ENCODE peak calls at places on chromosomes 12 and 14, in nine cellular contexts. R is aorta, Q is Caco-2, L is ovary, O is DND-41, X is GM23338, F is heart left ventricle, D is right atrium auricular region, H is small intestine. G is an unnamed sample. For H3K4me1 and H3K36me3, the result is how much of the 10 kb centered on the place peaks cover.

GRCh38 chr14:104536942-104537612 is 42.5 kb upstream of the C14orf180 start:
- DNase-seq in R (no peak), Q (no peak), L (no peak), O (no peak), X (no peak), F (peak), D (no peak), H (no peak), G (no peak)

GRCh38 chr14:36721877-36722276 is 60.2 kb downstream of the PAX9 start:
- DNase-seq in R (no peak), Q (no peak), L (no peak), O (no peak), X (no peak), F (no peak), D (no peak), H (no peak), G (no peak)

GRCh38 chr12:47941475-47942326 is 21.7 kb upstream of the TMEM106C start:
- DNase-seq in R (no peak), Q (no peak), L (no peak), O (no peak), X (peak), F (no peak), D (no peak), H (no peak), G (no peak)

GRCh38 chr12:25648460-25648859 is 95.4 kb upstream of the LMNTD1 start:
- DNase-seq in R (no peak), Q (peak), L (no peak), O (no peak), X (peak), F (no peak), D (peak), H (no peak), G (no peak)

GRCh38 chr14:104284636-104285482 is 146.5 kb downstream of the KIF26A start:
- DNase-seq in R (peak), Q (peak), L (peak), O (no peak), X (no peak), F (no peak), D (no peak), H (no peak), G (no peak)

GRCh38 chr14:99780690-99781089 is 12.5 kb upstream of the EML1 start:
- DNase-seq in R (no peak), Q (no peak), L (no peak), O (no peak), X (no peak), F (no peak), D (no peak), H (no peak), G (no peak)

GRCh38 chr12:27142102-27142721 is 59.8 kb upstream of the C12orf71 start:
- DNase-seq in R (no peak), Q (peak), L (peak), O (peak), X (peak), F (peak), D (peak), H (peak), G (peak)

GRCh38 chr14:24331731-24332093 is 3.2 kb downstream of the ADCY4 start:
- DNase-seq in R (peak), Q (no peak), L (no peak), O (no peak), X (no peak), F (no peak), D (no peak), H (no peak), G (no peak)

GRCh38 chr14:85471744-85472143 is 58.2 kb upstream of the FLRT2 start:
- DNase-seq in R (no peak), Q (peak), L (no peak), O (no peak), X (no peak), F (no peak), D (no peak), H (no peak), G (no peak)

GRCh38 chr14:70962935-70963334 is 55.7 kb downstream of the PCNX1 start:
- DNase-seq in R (no peak), Q (no peak), L (no peak), O (no peak), X (no peak), F (no peak), D (no peak), H (no peak), G (no peak)

GRCh38 chr14:63701614-63702291 is 26.1 kb downstream of the SGPP1 start:
- DNase-seq in R (no peak), Q (no peak), L (no peak), O (no peak), X (no peak), F (no peak), D (no peak), H (no peak), G (peak)

GRCh38 chr12:102342281-102343006 is 137.9 kb downstream of the IGF1 start:
- DNase-seq in R (no peak), Q (no peak), L (no peak), O (no peak), X (no peak), F (no peak), D (no peak), H (no peak), G (no peak)

GRCh38 chr14:33457617-33458016 is 493.3 kb downstream of the EGLN3 start:
- DNase-seq in R (no peak), Q (no peak), L (no peak), O (no peak), X (no peak), F (no peak), D (no peak), H (no peak), G (no peak)

GRCh38 chr12:107454431-107454830 is 231.2 kb upstream of the PWP1 start:
- DNase-seq in R (no peak), Q (no peak), L (no peak), O (no peak), X (no peak), F (no peak), D (no peak), H (no peak), G (no peak)

GRCh38 chr12:14290951-14291350 is 74.5 kb upstream of the ATF7IP start:
- DNase-seq in R (no peak), Q (no peak), L (no peak), O (no peak), X (no peak), F (no peak), D (no peak), H (no peak), G (no peak)

GRCh38 chr12:47825239-47825639 is 5.5 kb upstream of the HDAC7 start:
- DNase-seq in R (peak), Q (no peak), L (peak), O (no peak), X (peak), F (peak), D (no peak), H (no peak), G (no peak)

GRCh38 chr14:49895480-49895879 is 2.6 kb downstream of the ARF6 start:
- DNase-seq in R (no peak), Q (no peak), L (no peak), O (no peak), X (no peak), F (no peak), D (no peak), H (no peak), G (no peak)
- H3K4me1 ChIP-seq in R (under half), Q (under half), L (under half), O (half or more), X (under half), F (half or more), D (half or more), H (under half), G (under half)

GRCh38 chr14:65072937-65073336 is 29.4 kb downstream of the MAX start:
- DNase-seq in R (no peak), Q (no peak), L (no peak), O (no peak), X (no peak), F (no peak), D (no peak), H (peak), G (no peak)

GRCh38 chr14:65070710-65071033 is 31.6 kb downstream of the MAX start:
- DNase-seq in R (no peak), Q (no peak), L (no peak), O (no peak), X (no peak), F (no peak), D (no peak), H (peak), G (no peak)

GRCh38 chr14:65072256-65072655 is 30.1 kb downstream of the MAX start:
- DNase-seq in R (no peak), Q (no peak), L (no peak), O (no peak), X (no peak), F (no peak), D (no peak), H (no peak), G (no peak)

GRCh38 chr14:65071544-65071943 is 30.8 kb downstream of the MAX start:
- DNase-seq in R (no peak), Q (no peak), L (no peak), O (no peak), X (no peak), F (no peak), D (no peak), H (no peak), G (no peak)

GRCh38 chr14:65069874-65070709 is 32.2 kb downstream of the MAX start:
- DNase-seq in R (no peak), Q (no peak), L (no peak), O (no peak), X (no peak), F (no peak), D (no peak), H (peak), G (no peak)
- H3K4me3 ChIP-seq in R (no peak), Q (no peak), L (no peak), O (no peak), X (no peak), F (no peak), D (no peak), H (peak), G (no peak)

GRCh38 chr12:109448707-109449390 is 28.3 kb downstream of the KCTD10 start:
- DNase-seq in R (no peak), Q (no peak), L (no peak), O (no peak), X (no peak), F (no peak), D (no peak), H (no peak), G (no peak)
- H3K36me3 ChIP-seq in R (under half), Q (under half), L (under half), O (half or more), X (under half), F (under half), D (half or more), H (under half), G (half or more)

DNA sequence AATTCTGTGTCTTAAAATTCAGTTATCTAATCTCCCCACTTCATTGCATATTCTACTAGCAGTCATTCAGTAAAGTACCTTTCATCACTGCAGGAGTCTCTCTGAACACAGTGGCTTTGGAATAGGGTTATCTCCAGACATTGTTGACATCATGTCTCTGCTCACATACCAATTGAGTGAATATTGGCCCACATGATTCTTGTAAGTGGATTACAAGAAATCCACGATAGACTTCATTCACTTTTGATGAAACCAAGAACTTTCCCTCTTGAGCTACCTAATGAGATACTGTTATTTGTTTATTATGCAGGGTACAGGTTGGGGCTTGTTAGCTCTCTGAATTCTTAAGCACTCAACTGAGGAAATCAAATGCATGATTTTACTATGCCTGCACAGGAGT is 284.9 kb downstream of the RAD51B start:
- DNase-seq in R (no peak), Q (no peak), L (no peak), O (no peak), X (no peak), F (no peak), D (no peak), H (no peak), G (no peak)
- H3K4me1 ChIP-seq in R (under half), Q (under half), L (under half), O (under half), X (under half), F (under half), D (under half), H (under half), G (under half)

GRCh38 chr12:93020998-93021597 is 92.0 kb upstream of the EEA1 start:
- DNase-seq in R (no peak), Q (no peak), L (no peak), O (no peak), X (no peak), F (no peak), D (no peak), H (no peak), G (no peak)
- H3K4me3 ChIP-seq in R (no peak), Q (no peak), L (no peak), O (no peak), X (no peak), F (no peak), D (no peak), H (no peak), G (no peak)

DNA sequence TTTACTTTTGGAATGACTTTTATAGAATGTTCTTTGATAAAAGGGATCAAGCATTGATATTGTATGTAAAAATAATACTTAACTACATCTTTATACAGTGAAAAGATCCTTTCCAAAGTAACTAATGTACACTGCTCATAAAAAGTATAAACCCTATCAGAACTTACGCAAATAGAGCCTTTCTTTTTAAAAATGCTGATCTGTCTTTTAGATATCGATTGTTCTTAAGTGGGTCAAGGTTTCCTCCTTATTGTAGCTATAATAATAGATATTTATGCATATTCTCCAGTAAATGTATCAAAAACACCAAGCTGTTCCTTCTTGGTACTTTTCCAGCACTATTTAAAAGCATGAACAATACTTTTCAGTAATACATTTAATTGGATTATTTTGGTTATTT is 68.5 kb downstream of the PPHLN1 start:
- DNase-seq in R (no peak), Q (no peak), L (no peak), O (no peak), X (no peak), F (no peak), D (no peak), H (no peak), G (no peak)
- H3K36me3 ChIP-seq in R (under half), Q (under half), L (under half), O (under half), X (under half), F (under half), D (under half), H (under half), G (under half)

DNA sequence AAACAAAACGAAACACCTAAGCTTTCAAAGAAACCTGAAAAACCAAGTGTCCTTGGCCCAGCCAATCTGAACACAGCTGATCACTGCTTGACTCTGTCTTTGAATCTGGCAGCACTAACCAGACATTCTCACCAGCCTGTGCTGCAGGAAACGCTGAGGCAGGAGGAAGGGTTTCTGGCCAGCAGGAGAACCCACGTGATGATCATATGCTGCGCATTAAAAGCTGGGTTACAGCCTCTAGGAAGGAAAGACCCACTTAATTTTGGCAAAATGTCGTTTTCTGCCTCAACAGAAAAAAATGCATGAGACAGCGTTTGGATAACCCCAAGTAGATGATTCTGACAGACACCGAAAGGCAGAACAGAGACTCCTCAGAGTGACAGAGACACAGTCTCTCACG is 9.8 kb downstream of the APPL2 start:
- DNase-seq in R (peak), Q (no peak), L (peak), O (peak), X (peak), F (peak), D (peak), H (no peak), G (no peak)
- H3K4me1 ChIP-seq in R (under half), Q (under half), L (under half), O (under half), X (under half), F (half or more), D (half or more), H (under half), G (under half)

DNA sequence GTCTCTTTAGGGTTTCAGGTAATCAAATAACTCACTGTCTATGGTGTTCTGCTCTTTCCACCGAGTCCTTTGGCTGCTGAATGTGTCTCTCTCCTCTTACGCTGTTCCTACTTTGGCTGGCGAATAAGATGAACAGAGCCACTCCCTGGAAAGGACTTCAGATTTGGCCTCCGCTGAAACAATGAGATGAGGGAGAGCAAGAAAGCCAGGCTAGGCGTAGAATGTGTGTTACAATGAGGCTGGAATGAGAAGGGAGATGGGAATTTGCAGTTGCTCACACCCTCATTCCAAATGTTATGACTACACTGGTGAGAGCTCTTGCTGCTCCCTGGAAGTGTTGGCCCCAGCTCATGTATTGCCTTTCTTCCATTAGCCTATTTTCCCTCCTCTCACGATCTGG is at the start of gene MFAP5:
- DNase-seq in R (no peak), Q (no peak), L (no peak), O (no peak), X (peak), F (peak), D (peak), H (no peak), G (no peak)
- H3K4me3 ChIP-seq in R (no peak), Q (no peak), L (peak), O (no peak), X (no peak), F (peak), D (peak), H (no peak), G (no peak)